ENCODE peak calls at places on chromosomes 7 and 10, in eight cellular contexts. One of them, this sample, is unnamed.

GRCh38 chr7:25822823-25823222 is 329.2 kb upstream of the NFE2L3 start:
- DNase-seq in BJ: no peak
- DNase-seq in lower lobe of right lung: no peak
- DNase-seq in hippocampal formation: no peak
- DNase-seq in CD8-positive, alpha-beta memory T cell: no peak
- DNase-seq in AG09309: no peak
- DNase-seq in HTR-8/SVneo: no peak
- DNase-seq in NCI-H1105 treated with DMSO at 0.1 percent for 48 hours: no peak
- DNase-seq in this sample: no peak

GRCh38 chr10:83880252-83880791 is 259.0 kb upstream of the GHITM start:
- DNase-seq in lower lobe of right lung: no peak
- DNase-seq in BJ: no peak
- DNase-seq in CD8-positive, alpha-beta memory T cell: no peak
- DNase-seq in AG09309: no peak
- DNase-seq in HTR-8/SVneo: no peak
- DNase-seq in NCI-H1105 treated with DMSO at 0.1 percent for 48 hours: no peak
- DNase-seq in hippocampal formation: no peak
- DNase-seq in this sample: no peak

GRCh38 chr7:5590596-5591546 is 167.2 kb upstream of the TNRC18 start:
- DNase-seq in CD8-positive, alpha-beta memory T cell: no peak
- DNase-seq in hippocampal formation: no peak
- DNase-seq in BJ: no peak
- DNase-seq in AG09309: no peak
- DNase-seq in HTR-8/SVneo: no peak
- DNase-seq in NCI-H1105 treated with DMSO at 0.1 percent for 48 hours: no peak
- DNase-seq in lower lobe of right lung: no peak
- DNase-seq in this sample: no peak

GRCh38 chr7:77202544-77202976 is 2.9 kb upstream of the FGL2 start:
- DNase-seq in AG09309: no peak
- DNase-seq in NCI-H1105 treated with DMSO at 0.1 percent for 48 hours: no peak
- DNase-seq in hippocampal formation: no peak
- DNase-seq in HTR-8/SVneo: no peak
- DNase-seq in CD8-positive, alpha-beta memory T cell: no peak
- DNase-seq in BJ: no peak
- DNase-seq in lower lobe of right lung: no peak
- DNase-seq in this sample: no peak

GRCh38 chr10:36448760-36449681 is 676.4 kb upstream of the ANKRD30A start:
- DNase-seq in HTR-8/SVneo: no peak
- DNase-seq in NCI-H1105 treated with DMSO at 0.1 percent for 48 hours: no peak
- DNase-seq in lower lobe of right lung: no peak
- DNase-seq in AG09309: no peak
- DNase-seq in CD8-positive, alpha-beta memory T cell: no peak
- DNase-seq in hippocampal formation: no peak
- DNase-seq in BJ: no peak
- DNase-seq in this sample: no peak

GRCh38 chr7:460374-461117 is 59.1 kb downstream of the PDGFA start:
- DNase-seq in BJ: no peak
- DNase-seq in NCI-H1105 treated with DMSO at 0.1 percent for 48 hours: no peak
- DNase-seq in hippocampal formation: no peak
- DNase-seq in HTR-8/SVneo: peak
- DNase-seq in AG09309: no peak
- DNase-seq in CD8-positive, alpha-beta memory T cell: peak
- DNase-seq in lower lobe of right lung: peak
- DNase-seq in this sample: no peak

GRCh38 chr7:117808273-117808868 is 64.9 kb downstream of the CTTNBP2 start:
- DNase-seq in lower lobe of right lung: no peak
- DNase-seq in NCI-H1105 treated with DMSO at 0.1 percent for 48 hours: peak
- DNase-seq in CD8-positive, alpha-beta memory T cell: no peak
- DNase-seq in HTR-8/SVneo: no peak
- DNase-seq in AG09309: no peak
- DNase-seq in hippocampal formation: peak
- DNase-seq in BJ: no peak
- DNase-seq in this sample: no peak

GRCh38 chr10:34489973-34490372 is 325.1 kb downstream of the PARD3 start:
- DNase-seq in HTR-8/SVneo: peak
- DNase-seq in NCI-H1105 treated with DMSO at 0.1 percent for 48 hours: no peak
- DNase-seq in hippocampal formation: no peak
- DNase-seq in BJ: peak
- DNase-seq in CD8-positive, alpha-beta memory T cell: no peak
- DNase-seq in lower lobe of right lung: no peak
- DNase-seq in AG09309: no peak
- DNase-seq in this sample: peak

GRCh38 chr10:87837445-87837844 is 19.4 kb upstream of the ATAD1 start:
- DNase-seq in hippocampal formation: no peak
- DNase-seq in HTR-8/SVneo: no peak
- DNase-seq in NCI-H1105 treated with DMSO at 0.1 percent for 48 hours: no peak
- DNase-seq in CD8-positive, alpha-beta memory T cell: no peak
- DNase-seq in lower lobe of right lung: no peak
- DNase-seq in BJ: no peak
- DNase-seq in AG09309: no peak
- DNase-seq in this sample: no peak

GRCh38 chr10:24440817-24441790 is 232.2 kb downstream of the KIAA1217 start:
- DNase-seq in BJ: no peak
- DNase-seq in HTR-8/SVneo: no peak
- DNase-seq in lower lobe of right lung: no peak
- DNase-seq in AG09309: no peak
- DNase-seq in NCI-H1105 treated with DMSO at 0.1 percent for 48 hours: no peak
- DNase-seq in CD8-positive, alpha-beta memory T cell: no peak
- DNase-seq in hippocampal formation: no peak
- DNase-seq in this sample: no peak

GRCh38 chr10:70145666-70146488 is 623 bp downstream of the TYSND1 start:
- DNase-seq in HTR-8/SVneo: peak
- DNase-seq in NCI-H1105 treated with DMSO at 0.1 percent for 48 hours: peak
- DNase-seq in CD8-positive, alpha-beta memory T cell: peak
- DNase-seq in AG09309: no peak
- DNase-seq in hippocampal formation: peak
- DNase-seq in BJ: no peak
- DNase-seq in lower lobe of right lung: peak
- DNase-seq in this sample: no peak

GRCh38 chr10:100858258-100858657 is 54.5 kb upstream of the SLF2 start:
- DNase-seq in HTR-8/SVneo: no peak
- DNase-seq in NCI-H1105 treated with DMSO at 0.1 percent for 48 hours: no peak
- DNase-seq in hippocampal formation: no peak
- DNase-seq in AG09309: no peak
- DNase-seq in BJ: no peak
- DNase-seq in CD8-positive, alpha-beta memory T cell: no peak
- DNase-seq in lower lobe of right lung: no peak
- DNase-seq in this sample: no peak

GRCh38 chr10:97714401-97715258 is 1.1 kb downstream of the MARVELD1 start:
- DNase-seq in CD8-positive, alpha-beta memory T cell: no peak
- DNase-seq in BJ: no peak
- DNase-seq in hippocampal formation: no peak
- DNase-seq in HTR-8/SVneo: peak
- DNase-seq in lower lobe of right lung: peak
- DNase-seq in NCI-H1105 treated with DMSO at 0.1 percent for 48 hours: no peak
- DNase-seq in AG09309: no peak
- DNase-seq in this sample: no peak

GRCh38 chr10:13526952-13527863 is 1.6 kb downstream of the BEND7 start:
- DNase-seq in BJ: peak
- DNase-seq in HTR-8/SVneo: peak
- DNase-seq in CD8-positive, alpha-beta memory T cell: no peak
- DNase-seq in hippocampal formation: no peak
- DNase-seq in NCI-H1105 treated with DMSO at 0.1 percent for 48 hours: no peak
- DNase-seq in lower lobe of right lung: no peak
- DNase-seq in AG09309: peak
- DNase-seq in this sample: peak

GRCh38 chr10:71749396-71749795 is 23.9 kb downstream of the VSIR start:
- DNase-seq in HTR-8/SVneo: no peak
- DNase-seq in NCI-H1105 treated with DMSO at 0.1 percent for 48 hours: no peak
- DNase-seq in CD8-positive, alpha-beta memory T cell: no peak
- DNase-seq in hippocampal formation: no peak
- DNase-seq in AG09309: no peak
- DNase-seq in lower lobe of right lung: no peak
- DNase-seq in BJ: no peak
- DNase-seq in this sample: no peak

GRCh38 chr7:119572541-119572940 is 700.4 kb upstream of the KCND2 start:
- DNase-seq in lower lobe of right lung: no peak
- DNase-seq in HTR-8/SVneo: no peak
- DNase-seq in NCI-H1105 treated with DMSO at 0.1 percent for 48 hours: no peak
- DNase-seq in BJ: no peak
- DNase-seq in AG09309: no peak
- DNase-seq in hippocampal formation: no peak
- DNase-seq in CD8-positive, alpha-beta memory T cell: no peak
- DNase-seq in this sample: no peak

GRCh38 chr7:100680589-100681271 is 7.2 kb downstream of the GNB2 start:
- DNase-seq in AG09309: no peak
- DNase-seq in BJ: no peak
- DNase-seq in NCI-H1105 treated with DMSO at 0.1 percent for 48 hours: no peak
- DNase-seq in lower lobe of right lung: peak
- DNase-seq in hippocampal formation: no peak
- DNase-seq in CD8-positive, alpha-beta memory T cell: no peak
- DNase-seq in HTR-8/SVneo: no peak
- DNase-seq in this sample: no peak

GRCh38 chr7:104938741-104939390 is 75.1 kb upstream of the KMT2E start:
- DNase-seq in BJ: no peak
- DNase-seq in CD8-positive, alpha-beta memory T cell: no peak
- DNase-seq in hippocampal formation: no peak
- DNase-seq in HTR-8/SVneo: no peak
- DNase-seq in AG09309: no peak
- DNase-seq in NCI-H1105 treated with DMSO at 0.1 percent for 48 hours: no peak
- DNase-seq in lower lobe of right lung: no peak
- DNase-seq in this sample: no peak

GRCh38 chr7:801940-802364 is 30.3 kb upstream of the SUN1 start:
- DNase-seq in AG09309: no peak
- DNase-seq in BJ: no peak
- DNase-seq in hippocampal formation: no peak
- DNase-seq in lower lobe of right lung: peak
- DNase-seq in HTR-8/SVneo: no peak
- DNase-seq in CD8-positive, alpha-beta memory T cell: peak
- DNase-seq in NCI-H1105 treated with DMSO at 0.1 percent for 48 hours: no peak
- DNase-seq in this sample: no peak

GRCh38 chr10:94451883-94452519 is 49.7 kb downstream of the TBC1D12 start:
- DNase-seq in NCI-H1105 treated with DMSO at 0.1 percent for 48 hours: no peak
- DNase-seq in HTR-8/SVneo: no peak
- DNase-seq in lower lobe of right lung: no peak
- DNase-seq in hippocampal formation: no peak
- DNase-seq in AG09309: no peak
- DNase-seq in CD8-positive, alpha-beta memory T cell: no peak
- DNase-seq in BJ: no peak
- DNase-seq in this sample: no peak

GRCh38 chr7:132183822-132184380 is 392.4 kb downstream of the PLXNA4 start:
- DNase-seq in AG09309: no peak
- DNase-seq in NCI-H1105 treated with DMSO at 0.1 percent for 48 hours: no peak
- DNase-seq in CD8-positive, alpha-beta memory T cell: no peak
- DNase-seq in lower lobe of right lung: no peak
- DNase-seq in HTR-8/SVneo: no peak
- DNase-seq in BJ: no peak
- DNase-seq in hippocampal formation: no peak
- DNase-seq in this sample: no peak

GRCh38 chr10:28367865-28368541 is 65.1 kb upstream of the MPP7 start:
- DNase-seq in HTR-8/SVneo: no peak
- DNase-seq in lower lobe of right lung: peak
- DNase-seq in BJ: no peak
- DNase-seq in NCI-H1105 treated with DMSO at 0.1 percent for 48 hours: no peak
- DNase-seq in CD8-positive, alpha-beta memory T cell: peak
- DNase-seq in AG09309: no peak
- DNase-seq in hippocampal formation: no peak
- DNase-seq in this sample: no peak

GRCh38 chr10:123999261-123999660 is 94.1 kb downstream of the CHST15 start:
- DNase-seq in BJ: no peak
- DNase-seq in HTR-8/SVneo: no peak
- DNase-seq in NCI-H1105 treated with DMSO at 0.1 percent for 48 hours: no peak
- DNase-seq in CD8-positive, alpha-beta memory T cell: no peak
- DNase-seq in AG09309: no peak
- DNase-seq in hippocampal formation: no peak
- DNase-seq in lower lobe of right lung: no peak
- DNase-seq in this sample: no peak

GRCh38 chr10:121783782-121784372 is 144.0 kb downstream of the ATE1 start:
- DNase-seq in AG09309: no peak
- DNase-seq in CD8-positive, alpha-beta memory T cell: no peak
- DNase-seq in HTR-8/SVneo: no peak
- DNase-seq in lower lobe of right lung: no peak
- DNase-seq in hippocampal formation: no peak
- DNase-seq in NCI-H1105 treated with DMSO at 0.1 percent for 48 hours: no peak
- DNase-seq in BJ: no peak
- DNase-seq in this sample: no peak

GRCh38 chr7:1344981-1345701 is 112.5 kb downstream of the UNCX start:
- DNase-seq in HTR-8/SVneo: no peak
- DNase-seq in hippocampal formation: no peak
- DNase-seq in NCI-H1105 treated with DMSO at 0.1 percent for 48 hours: no peak
- DNase-seq in lower lobe of right lung: peak
- DNase-seq in CD8-positive, alpha-beta memory T cell: no peak
- DNase-seq in AG09309: no peak
- DNase-seq in BJ: no peak
- DNase-seq in this sample: no peak

GRCh38 chr10:72297281-72297967 is 23.7 kb downstream of the DDIT4 start:
- DNase-seq in AG09309: peak
- DNase-seq in HTR-8/SVneo: no peak
- DNase-seq in NCI-H1105 treated with DMSO at 0.1 percent for 48 hours: no peak
- DNase-seq in hippocampal formation: no peak
- DNase-seq in BJ: peak
- DNase-seq in CD8-positive, alpha-beta memory T cell: peak
- DNase-seq in lower lobe of right lung: peak
- DNase-seq in this sample: peak

GRCh38 chr7:47581442-47581820 is 480 bp downstream of the TNS3 start:
- DNase-seq in AG09309: no peak
- DNase-seq in CD8-positive, alpha-beta memory T cell: no peak
- DNase-seq in HTR-8/SVneo: no peak
- DNase-seq in BJ: no peak
- DNase-seq in hippocampal formation: no peak
- DNase-seq in NCI-H1105 treated with DMSO at 0.1 percent for 48 hours: no peak
- DNase-seq in lower lobe of right lung: no peak
- DNase-seq in this sample: no peak

GRCh38 chr10:70162157-70162891 is 8.0 kb downstream of the SAR1A start:
- DNase-seq in AG09309: no peak
- DNase-seq in HTR-8/SVneo: no peak
- DNase-seq in NCI-H1105 treated with DMSO at 0.1 percent for 48 hours: no peak
- DNase-seq in lower lobe of right lung: no peak
- DNase-seq in CD8-positive, alpha-beta memory T cell: no peak
- DNase-seq in BJ: no peak
- DNase-seq in hippocampal formation: no peak
- DNase-seq in this sample: no peak

GRCh38 chr10:127044191-127044590 is 139.0 kb downstream of the DOCK1 start:
- DNase-seq in hippocampal formation: no peak
- DNase-seq in AG09309: no peak
- DNase-seq in BJ: no peak
- DNase-seq in HTR-8/SVneo: no peak
- DNase-seq in CD8-positive, alpha-beta memory T cell: no peak
- DNase-seq in NCI-H1105 treated with DMSO at 0.1 percent for 48 hours: peak
- DNase-seq in lower lobe of right lung: peak
- DNase-seq in this sample: no peak

This sample was measured in AG04449.